ENCODE peak calls at places on chromosomes 4 and X, in six cellular contexts. R is MM.1S; H is SJCRH30; I is stimulated activated CD4-positive, alpha-beta T cell treated with anti-CD3 and anti-CD28 coated beads, TNF-alpha, amount 100 ng/mL, for 1 hour; B is G401; A is Ammon's horn. E is an unnamed sample.

GRCh38 chrX:141468940-141469339 is 115.6 kb downstream of the SPANXA1 start:
- DNase-seq in B (no peak), H (no peak), I (no peak), R (no peak), A (no peak), E (no peak)

GRCh38 chr4:17514865-17515264 is at the start of gene CLRN2:
- DNase-seq in A (no peak), B (no peak), R (no peak), I (no peak), H (no peak), E (no peak)

GRCh38 chrX:124018031-124018430 is 56.5 kb downstream of the STAG2 start:
- DNase-seq in A (no peak), H (no peak), I (no peak), R (no peak), B (no peak), E (peak; percentile 5)

GRCh38 chr4:898123-898522 is 34.0 kb downstream of the GAK start:
- DNase-seq in I (no peak), R (no peak), B (no peak), A (no peak), H (no peak), E (no peak)

GRCh38 chr4:89469930-89470375 is 162.4 kb upstream of the GPRIN3 start:
- DNase-seq in H (no peak), A (peak; percentile 56), B (no peak), R (peak; percentile 50), I (no peak), E (no peak)

GRCh38 chr4:131366724-131367123 is 1782.4 kb upstream of the PCDH10 start:
- DNase-seq in I (no peak), A (no peak), B (no peak), R (no peak), H (no peak), E (no peak)

GRCh38 chrX:12567857-12568256 is 223.4 kb upstream of the PRPS2 start:
- DNase-seq in H (no peak), R (no peak), I (no peak), A (no peak), B (peak; percentile 1), E (peak; percentile 29)

GRCh38 chr4:168840988-168841681 is 168.9 kb downstream of the CBR4 start:
- DNase-seq in R (no peak), I (no peak), H (no peak), A (peak; percentile 47), B (peak; percentile 69), E (no peak)

GRCh38 chr4:40630335-40631021 is 814 bp upstream of the RBM47 start:
- DNase-seq in R (peak; percentile 65), A (peak; percentile 41), B (peak; percentile 25), I (no peak), H (no peak), E (peak; percentile 62)

GRCh38 chrX:115968436-115969252 is 201.9 kb upstream of the AGTR2 start:
- DNase-seq in I (no peak), R (peak; percentile 9), B (peak; percentile 84), A (peak; percentile 64), H (peak; percentile 88), E (no peak)

GRCh38 chrX:1851527-1851926 is 236.7 kb downstream of the ASMT start:
- DNase-seq in R (no peak), I (no peak), A (no peak), H (no peak), B (no peak), E (no peak)

GRCh38 chr4:972651-973424 is 531 bp downstream of the DGKQ start:
- DNase-seq in A (no peak), B (no peak), I (peak; percentile 21), R (no peak), H (no peak), E (peak; percentile 64)

GRCh38 chr4:55337944-55338343 is 8.1 kb upstream of the SRD5A3 start:
- DNase-seq in A (no peak), I (no peak), B (no peak), H (no peak), R (no peak), E (no peak)

GRCh38 chr4:61064636-61065035 is 135.5 kb upstream of the ADGRL3 start:
- DNase-seq in H (no peak), A (peak; percentile 34), I (no peak), R (no peak), B (no peak), E (no peak)

GRCh38 chr4:126458993-126459392 is 1144.2 kb downstream of the FAT4 start:
- DNase-seq in I (no peak), B (no peak), H (no peak), A (no peak), R (no peak), E (no peak)

GRCh38 chrX:40209951-40210617 is 112.3 kb upstream of the BCOR start:
- DNase-seq in I (no peak), R (no peak), A (no peak), B (no peak), H (no peak), E (no peak)

GRCh38 chr4:98480535-98480934 is 177.9 kb downstream of the TSPAN5 start:
- DNase-seq in B (no peak), A (no peak), H (no peak), I (no peak), R (no peak), E (no peak)

GRCh38 chr4:114364857-114365256 is 233.8 kb upstream of the UGT8 start:
- DNase-seq in I (no peak), R (no peak), A (no peak), H (peak; percentile 15), B (no peak), E (no peak)

GRCh38 chrX:27995611-27996010 is 14.4 kb upstream of the DCAF8L1 start:
- DNase-seq in H (no peak), A (no peak), B (no peak), I (no peak), R (no peak), E (no peak)

GRCh38 chr4:38902695-38903094 is 35.1 kb downstream of the FAM114A1 start:
- DNase-seq in I (no peak), B (peak; percentile 78), R (peak; percentile 63), A (peak; percentile 45), H (no peak), E (peak; percentile 64)

GRCh38 chr4:1505511-1506451 is 99.5 kb upstream of the NKX1-1 start:
- DNase-seq in H (peak; percentile 1), R (no peak), A (no peak), I (no peak), B (no peak), E (no peak)

GRCh38 chr4:152258804-152259708 is 276.8 kb downstream of the FBXW7 start:
- DNase-seq in A (no peak), I (no peak), B (no peak), R (no peak), H (no peak), E (no peak)

GRCh38 chr4:1300466-1301455 is 11.1 kb downstream of the MAEA start:
- DNase-seq in B (no peak), H (no peak), A (peak; percentile 81), R (no peak), I (no peak), E (no peak)

GRCh38 chr4:25939330-25939729 is 25.3 kb downstream of the SMIM20 start:
- DNase-seq in H (no peak), B (no peak), R (no peak), A (no peak), I (no peak), E (no peak)

GRCh38 chr4:70873216-70873615 is 29.0 kb upstream of the MOB1B start:
- DNase-seq in B (no peak), R (no peak), H (no peak), A (no peak), I (no peak), E (no peak)

GRCh38 chr4:153022233-153022632 is 86.1 kb downstream of the FHDC1 start:
- DNase-seq in R (no peak), H (no peak), A (no peak), B (no peak), I (no peak), E (no peak)

GRCh38 chr4:6339818-6340445 is 70.3 kb downstream of the WFS1 start:
- DNase-seq in I (no peak), H (no peak), B (no peak), R (no peak), A (no peak), E (no peak)

GRCh38 chr4:143506031-143506430 is 7.5 kb upstream of the SMARCA5 start:
- DNase-seq in R (no peak), B (no peak), I (no peak), H (no peak), A (no peak), E (no peak)

GRCh38 chr4:78100060-78100459 is 42.9 kb downstream of the FRAS1 start:
- DNase-seq in A (no peak), H (no peak), B (no peak), I (no peak), R (no peak), E (no peak)

GRCh38 chr4:132218406-132218805 is 930.7 kb upstream of the PCDH10 start:
- DNase-seq in H (no peak), R (no peak), I (no peak), B (no peak), A (no peak), E (no peak)

GRCh38 chr4:106038012-106038411 is 142.7 kb downstream of the NPNT start:
- DNase-seq in A (no peak), B (no peak), H (no peak), R (no peak), I (no peak), E (no peak)

GRCh38 chrX:43836435-43837184 is 45.6 kb downstream of the MAOB start:
- DNase-seq in B (peak; percentile 50), I (no peak), H (no peak), A (no peak), R (no peak), E (peak; percentile 2)

GRCh38 chr4:84499065-84499982 is at the start of gene NKX6-1:
- DNase-seq in I (no peak), A (peak; percentile 59), H (peak; percentile 95), B (no peak), R (no peak), E (no peak)

GRCh38 chr4:124854968-124855367 is 142.4 kb upstream of the ANKRD50 start:
- DNase-seq in H (no peak), I (no peak), R (peak; percentile 27), B (no peak), A (no peak), E (no peak)

E was measured in OCI-LY7.